ENCODE peak calls at places on chromosomes 2 and 18, in seven cellular contexts. L, Z, Y, I, S, X and N are unnamed samples.

GRCh38 chr2:138722316-138722715 is 57.9 kb downstream of the NXPH2 start:
- DNase-seq in L (no peak), Z (no peak), Y (no peak), I (no peak), S (no peak), X (no peak), N (no peak)

GRCh38 chr18:52339891-52340371 is at the start of gene DCC:
- DNase-seq in L (peak), Z (no peak), Y (no peak), I (peak), S (peak), X (peak), N (peak)

GRCh38 chr2:236887519-236887918 is 198.2 kb upstream of the COPS8 start:
- DNase-seq in L (peak), Z (no peak), Y (no peak), I (no peak), S (peak), X (no peak), N (no peak)

GRCh38 chr2:141195087-141195486 is 935.7 kb downstream of the LRP1B start:
- DNase-seq in L (no peak), Z (no peak), Y (no peak), I (no peak), S (no peak), X (no peak), N (no peak)

GRCh38 chr2:113171359-113172075 is 2.3 kb upstream of the PSD4 start:
- DNase-seq in L (no peak), Z (no peak), Y (no peak), I (no peak), S (no peak), X (no peak), N (no peak)

GRCh38 chr2:100865819-100866462 is 46.0 kb downstream of the NPAS2 start:
- DNase-seq in L (peak), Z (no peak), Y (no peak), I (no peak), S (no peak), X (peak), N (peak)

GRCh38 chr2:210169871-210170441 is 1.3 kb downstream of the KANSL1L start:
- DNase-seq in L (peak), Z (no peak), Y (no peak), I (peak), S (no peak), X (peak), N (no peak)

GRCh38 chr18:34661464-34662087 is 48.5 kb upstream of the DTNA start:
- DNase-seq in L (peak), Z (no peak), Y (no peak), I (peak), S (no peak), X (peak), N (no peak)

GRCh38 chr2:3461781-3462492 is 57.4 kb downstream of the ADI1 start:
- DNase-seq in L (peak), Z (peak), Y (peak), I (peak), S (no peak), X (peak), N (peak)

GRCh38 chr2:50346586-50347351 is 685.2 kb downstream of the NRXN1 start:
- DNase-seq in L (no peak), Z (no peak), Y (no peak), I (no peak), S (no peak), X (no peak), N (no peak)

GRCh38 chr18:32576296-32576916 is 105.7 kb upstream of the GAREM1 start:
- DNase-seq in L (peak), Z (no peak), Y (no peak), I (no peak), S (no peak), X (no peak), N (no peak)

GRCh38 chr2:60556441-60556997 is 3.1 kb upstream of the BCL11A start:
- DNase-seq in L (no peak), Z (no peak), Y (no peak), I (no peak), S (no peak), X (no peak), N (no peak)

GRCh38 chr18:6962571-6963451 is 154.8 kb downstream of the LAMA1 start:
- DNase-seq in L (no peak), Z (no peak), Y (no peak), I (no peak), S (no peak), X (no peak), N (no peak)

GRCh38 chr18:3283908-3284307 is 22.0 kb downstream of the MYL12B start:
- DNase-seq in L (no peak), Z (no peak), Y (no peak), I (no peak), S (no peak), X (no peak), N (no peak)

GRCh38 chr2:201348758-201349157 is 8.4 kb downstream of the FLACC1 start:
- DNase-seq in L (no peak), Z (no peak), Y (no peak), I (no peak), S (no peak), X (no peak), N (no peak)

GRCh38 chr2:165162466-165162865 is 41.4 kb downstream of the SCN3A start:
- DNase-seq in L (no peak), Z (no peak), Y (no peak), I (no peak), S (no peak), X (no peak), N (no peak)

GRCh38 chr2:229971298-229971790 is 49.0 kb downstream of the FBXO36 start:
- DNase-seq in L (no peak), Z (no peak), Y (no peak), I (no peak), S (no peak), X (no peak), N (no peak)

GRCh38 chr2:127165539-127165935 is 54.6 kb downstream of the CYP27C1 start:
- DNase-seq in L (no peak), Z (no peak), Y (peak), I (no peak), S (peak), X (no peak), N (no peak)

GRCh38 chr2:168246483-168247340 is 683 bp downstream of the STK39 start:
- DNase-seq in L (peak), Z (peak), Y (peak), I (peak), S (peak), X (peak), N (peak)

GRCh38 chr2:182432051-182432450 is 5.2 kb upstream of the PDE1A start:
- DNase-seq in L (no peak), Z (no peak), Y (no peak), I (no peak), S (no peak), X (no peak), N (no peak)

GRCh38 chr2:182426915-182427233 is at the start of gene PDE1A:
- DNase-seq in L (peak), Z (no peak), Y (no peak), I (no peak), S (peak), X (no peak), N (no peak)

GRCh38 chr2:182422864-182423263 is 4.0 kb downstream of the PDE1A start:
- DNase-seq in L (no peak), Z (no peak), Y (no peak), I (no peak), S (no peak), X (no peak), N (no peak)

GRCh38 chr2:182426082-182426914 is 538 bp downstream of the PDE1A start:
- DNase-seq in L (peak), Z (no peak), Y (no peak), I (no peak), S (no peak), X (no peak), N (no peak)
- H3K27ac ChIP-seq in L (no peak), Z (no peak), Y (peak), I (no peak), S (peak), X (no peak), N (no peak)

GRCh38 chr2:10282621-10283105 is 20.0 kb upstream of the HPCAL1 start:
- DNase-seq in L (no peak), Z (no peak), Y (no peak), I (no peak), S (no peak), X (no peak), N (no peak)
- H3K27ac ChIP-seq in L (no peak), Z (peak), Y (no peak), I (peak), S (no peak), X (peak), N (peak)

GRCh38 chr2:187865025-187865424 is 310.8 kb upstream of the TFPI start:
- DNase-seq in L (no peak), Z (no peak), Y (no peak), I (no peak), S (no peak), X (no peak), N (no peak)
- H3K27ac ChIP-seq in L (no peak), Z (no peak), Y (no peak), I (no peak), S (no peak), X (no peak), N (no peak)

GRCh38 chr2:38038682-38039081 is 37.3 kb downstream of the CYP1B1 start:
- DNase-seq in L (no peak), Z (no peak), Y (no peak), I (no peak), S (no peak), X (no peak), N (no peak)
- H3K27ac ChIP-seq in L (no peak), Z (no peak), Y (peak), I (no peak), S (peak), X (no peak), N (peak)

DNA sequence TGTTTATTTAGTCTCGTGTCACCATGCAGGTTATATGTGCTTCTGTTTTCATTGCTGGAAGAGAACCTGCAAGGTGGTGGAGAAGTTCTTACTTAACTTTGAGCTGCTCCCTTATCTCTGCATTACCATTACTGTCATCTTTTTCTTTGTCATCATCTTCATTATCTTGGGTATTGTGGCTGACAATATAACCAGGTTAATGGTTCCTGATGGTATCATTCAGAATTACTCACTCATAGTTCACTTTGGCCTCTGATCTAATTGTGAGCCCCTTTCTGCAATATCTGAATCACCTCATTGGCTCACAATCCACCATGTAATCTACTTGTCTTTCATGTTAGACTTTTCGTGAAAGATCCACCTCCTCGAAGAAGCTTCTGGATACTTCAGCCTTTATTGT is 5.0 kb downstream of the CD28 start:
- DNase-seq in L (no peak), Z (no peak), Y (no peak), I (no peak), S (no peak), X (no peak), N (no peak)
- H3K27ac ChIP-seq in L (no peak), Z (no peak), Y (no peak), I (no peak), S (no peak), X (no peak), N (no peak)